ENCODE peak calls at places on chromosomes 16 and 17, in four cellular contexts. U is AG10803, D is iris pigment epithelial cell, I is GM12892. E is an unnamed sample.

GRCh38 chr17:16374129-16374528 is 6.8 kb upstream of the UBB start:
- DNase-seq in I (no peak), D (peak; percentile 90), U (peak; percentile 79), E (no peak)

GRCh38 chr17:69672924-69673323 is 258.4 kb downstream of the MAP2K6 start:
- DNase-seq in D (peak; percentile 89), U (peak; percentile 73), I (no peak), E (peak; percentile 41)

GRCh38 chr17:77610980-77611641 is 347.4 kb upstream of the TNRC6C start:
- DNase-seq in I (no peak), U (peak; percentile 82), D (no peak), E (no peak)

GRCh38 chr16:71911121-71911520 is 15.8 kb downstream of the IST1 start:
- DNase-seq in D (no peak), I (no peak), U (no peak), E (no peak)

GRCh38 chr16:89443727-89444084 is 46.7 kb downstream of the ANKRD11 start:
- DNase-seq in U (no peak), D (no peak), I (no peak), E (no peak)

GRCh38 chr17:1736348-1737281 is 6.1 kb upstream of the SERPINF2 start:
- DNase-seq in I (peak; percentile 93), U (peak; percentile 60), D (peak; percentile 89), E (no peak)

GRCh38 chr17:80474231-80474932 is 2.0 kb downstream of the NPTX1 start:
- DNase-seq in I (no peak), D (no peak), U (peak; percentile 30), E (no peak)

GRCh38 chr16:69553332-69553731 is 12.4 kb upstream of the NFAT5 start:
- DNase-seq in U (no peak), D (no peak), I (no peak), E (no peak)